ENCODE peak calls at places on chromosomes 16 and 17, in six cellular contexts. H is NB4, S is D721Med, R is adrenal gland, F is A549, E is kidney. N is an unnamed sample.

GRCh38 chr17:15169676-15170075 is 95.5 kb downstream of the PMP22 start:
- DNase-seq in H (no peak), S (no peak), R (no peak), F (no peak), E (no peak), N (no peak)

GRCh38 chr17:52159810-52160578 is 1.5 kb upstream of the CA10 start:
- DNase-seq in H (no peak), S (no peak), R (no peak), F (no peak), E (no peak), N (no peak)

GRCh38 chr16:68370921-68371651 is 60.3 kb downstream of the PRMT7 start:
- DNase-seq in H (peak), S (no peak), R (no peak), F (no peak), E (peak), N (no peak)

GRCh38 chr17:51852603-51853002 is 305.9 kb downstream of the CA10 start:
- DNase-seq in H (no peak), S (no peak), R (no peak), F (no peak), E (no peak), N (no peak)

GRCh38 chr17:4201231-4201630 is 58.2 kb downstream of the CYB5D2 start:
- DNase-seq in H (no peak), S (no peak), R (no peak), F (no peak), E (no peak), N (no peak)

GRCh38 chr17:1785925-1786324 is 24.1 kb downstream of the SERPINF1 start:
- DNase-seq in H (no peak), S (no peak), R (peak), F (no peak), E (peak), N (no peak)

GRCh38 chr17:66549731-66550207 is 247.4 kb downstream of the PRKCA start:
- DNase-seq in H (no peak), S (no peak), R (no peak), F (no peak), E (no peak), N (no peak)

GRCh38 chr17:76446449-76447231 is 6.3 kb downstream of the UBE2O start:
- DNase-seq in H (peak), S (no peak), R (peak), F (peak), E (no peak), N (no peak)

GRCh38 chr17:1989135-1989534 is 36.0 kb downstream of the RTN4RL1 start:
- DNase-seq in H (no peak), S (no peak), R (peak), F (peak), E (no peak), N (no peak)

GRCh38 chr17:75295220-75296158 is 6.3 kb upstream of the SLC25A19 start:
- DNase-seq in H (peak), S (no peak), R (peak), F (no peak), E (no peak), N (peak)

GRCh38 chr16:49356728-49357488 is 16.7 kb upstream of the C16orf78 start:
- DNase-seq in H (no peak), S (no peak), R (no peak), F (no peak), E (no peak), N (no peak)

GRCh38 chr17:74024871-74025531 is 178.5 kb upstream of the RPL38 start:
- DNase-seq in H (no peak), S (no peak), R (no peak), F (no peak), E (no peak), N (no peak)

GRCh38 chr17:62075308-62075815 is 10.3 kb upstream of the MED13 start:
- DNase-seq in H (no peak), S (no peak), R (peak), F (no peak), E (no peak), N (peak)

GRCh38 chr17:36546418-36547093 is 1.8 kb downstream of the GGNBP2 start:
- DNase-seq in H (peak), S (no peak), R (no peak), F (no peak), E (no peak), N (no peak)

GRCh38 chr16:3842994-3843393 is 37.5 kb downstream of the CREBBP start:
- DNase-seq in H (peak), S (no peak), R (no peak), F (no peak), E (no peak), N (no peak)

GRCh38 chr17:40072481-40073346 is 9.9 kb downstream of the THRA start:
- DNase-seq in H (no peak), S (no peak), R (no peak), F (no peak), E (no peak), N (no peak)

GRCh38 chr16:1309888-1310831 is 724 bp downstream of the UBE2I start:
- DNase-seq in H (peak), S (no peak), R (peak), F (no peak), E (no peak), N (no peak)

GRCh38 chr16:57284206-57284951 is at the start of gene PLLP:
- DNase-seq in H (no peak), S (peak), R (peak), F (peak), E (peak), N (peak)

GRCh38 chr17:64506576-64507417 is at the start of gene CEP95:
- DNase-seq in H (peak), S (peak), R (peak), F (no peak), E (peak), N (peak)

GRCh38 chr17:15119928-15120327 is 145.2 kb downstream of the PMP22 start:
- DNase-seq in H (no peak), S (no peak), R (no peak), F (no peak), E (no peak), N (no peak)

GRCh38 chr17:60090412-60090811 is 11.7 kb upstream of the HEATR6 start:
- DNase-seq in H (no peak), S (no peak), R (no peak), F (no peak), E (no peak), N (no peak)

GRCh38 chr16:46886764-46887523 is 2.8 kb downstream of the GPT2 start:
- DNase-seq in H (peak), S (no peak), R (no peak), F (no peak), E (no peak), N (no peak)

GRCh38 chr17:32498362-32498761 is 11.6 kb downstream of the CDK5R1 start:
- DNase-seq in H (no peak), S (no peak), R (no peak), F (no peak), E (no peak), N (no peak)

GRCh38 chr17:28335959-28336871 is 654 bp downstream of the TNFAIP1 start:
- DNase-seq in H (peak), S (peak), R (peak), F (peak), E (peak), N (peak)

GRCh38 chr16:57577691-57578224 is 35.3 kb downstream of the ADGRG5 start:
- DNase-seq in H (peak), S (no peak), R (no peak), F (no peak), E (peak), N (no peak)

GRCh38 chr17:15409721-15410247 is 57.6 kb downstream of the CDRT4 start:
- DNase-seq in H (no peak), S (no peak), R (no peak), F (no peak), E (no peak), N (no peak)

GRCh38 chr17:40540448-40540847 is 24.8 kb downstream of the CCR7 start:
- DNase-seq in H (no peak), S (no peak), R (peak), F (no peak), E (peak), N (no peak)

GRCh38 chr17:57669671-57670529 is 75.2 kb downstream of the CCDC182 start:
- DNase-seq in H (no peak), S (no peak), R (peak), F (no peak), E (no peak), N (peak)

GRCh38 chr16:24318670-24319069 is 62.5 kb downstream of the CACNG3 start:
- DNase-seq in H (no peak), S (no peak), R (no peak), F (no peak), E (no peak), N (no peak)

GRCh38 chr16:11556214-11556819 is 30.4 kb downstream of the LITAF start:
- DNase-seq in H (no peak), S (no peak), R (no peak), F (no peak), E (peak), N (no peak)

GRCh38 chr17:62895650-62896301 is 70.3 kb upstream of the TANC2 start:
- DNase-seq in H (no peak), S (no peak), R (no peak), F (no peak), E (no peak), N (no peak)

GRCh38 chr17:29048440-29049360 is 5.8 kb downstream of the PIPOX start:
- DNase-seq in H (no peak), S (no peak), R (peak), F (no peak), E (no peak), N (no peak)

GRCh38 chr17:35183332-35183731 is 10.9 kb downstream of the SLC35G3 start:
- DNase-seq in H (peak), S (no peak), R (no peak), F (no peak), E (no peak), N (no peak)

GRCh38 chr17:5045496-5045895 is 10.3 kb upstream of the SLC52A1 start:
- DNase-seq in H (no peak), S (no peak), R (no peak), F (no peak), E (no peak), N (no peak)

GRCh38 chr17:63843387-63844292 is 1.2 kb upstream of the SMARCD2 start:
- DNase-seq in H (peak), S (no peak), R (peak), F (no peak), E (peak), N (peak)

GRCh38 chr17:16910341-16910740 is 61.6 kb downstream of the TNFRSF13B start:
- DNase-seq in H (no peak), S (no peak), R (no peak), F (no peak), E (no peak), N (no peak)

GRCh38 chr17:19448341-19449268 is 37.6 kb downstream of the RNF112 start:
- DNase-seq in H (no peak), S (no peak), R (peak), F (no peak), E (no peak), N (no peak)

GRCh38 chr17:43079578-43080302 is 45.4 kb downstream of the BRCA1 start:
- DNase-seq in H (no peak), S (no peak), R (no peak), F (no peak), E (no peak), N (no peak)

GRCh38 chr17:50807014-50807413 is 28.4 kb upstream of the WFIKKN2 start:
- DNase-seq in H (no peak), S (no peak), R (no peak), F (no peak), E (no peak), N (no peak)

GRCh38 chr17:50807675-50808074 is 27.7 kb upstream of the WFIKKN2 start:
- DNase-seq in H (no peak), S (no peak), R (no peak), F (no peak), E (no peak), N (no peak)

GRCh38 chr17:50808413-50808812 is 27.0 kb upstream of the WFIKKN2 start:
- DNase-seq in H (no peak), S (no peak), R (no peak), F (no peak), E (no peak), N (no peak)

GRCh38 chr17:50805486-50805885 is 29.9 kb upstream of the WFIKKN2 start:
- DNase-seq in H (no peak), S (no peak), R (no peak), F (no peak), E (no peak), N (no peak)

DNA sequence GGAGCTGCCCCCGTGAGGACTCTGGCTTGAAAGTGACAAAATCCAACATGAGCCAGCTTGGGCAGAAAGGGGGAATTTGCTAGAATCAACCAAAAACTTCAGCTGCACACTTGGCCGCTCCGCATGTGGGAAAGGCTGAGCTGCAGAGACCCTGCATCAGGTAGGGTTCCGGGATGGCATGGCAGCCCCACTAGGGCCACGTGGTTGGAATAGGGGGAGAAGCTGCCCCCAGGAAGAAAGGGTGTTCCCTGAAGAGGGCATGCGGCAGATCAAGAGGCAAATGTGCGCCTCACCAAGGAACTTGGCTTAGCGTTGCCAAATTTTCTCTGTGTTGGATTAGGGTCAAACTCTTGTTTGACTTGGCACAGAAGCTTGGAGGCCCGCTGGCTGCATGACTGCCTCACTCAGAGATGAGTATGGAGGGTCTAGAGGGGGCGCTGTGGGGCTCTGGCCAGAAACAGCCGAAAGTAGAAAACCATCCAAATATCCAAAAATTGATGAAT is 29.2 kb upstream of the WFIKKN2 start:
- DNase-seq in H (no peak), S (no peak), R (no peak), F (no peak), E (no peak), N (no peak)
- TF ChIP-seq CTCF in H (peak), S (peak), R (no peak), F (no peak), E (no peak), N (no peak)

GRCh38 chr17:82188001-82188961 is 24.4 kb downstream of the CCDC57 start:
- DNase-seq in H (no peak), S (no peak), R (no peak), F (no peak), E (peak), N (no peak)
- TF ChIP-seq CTCF in H (no peak), S (no peak), R (no peak), F (no peak), E (no peak), N (no peak)

DNA sequence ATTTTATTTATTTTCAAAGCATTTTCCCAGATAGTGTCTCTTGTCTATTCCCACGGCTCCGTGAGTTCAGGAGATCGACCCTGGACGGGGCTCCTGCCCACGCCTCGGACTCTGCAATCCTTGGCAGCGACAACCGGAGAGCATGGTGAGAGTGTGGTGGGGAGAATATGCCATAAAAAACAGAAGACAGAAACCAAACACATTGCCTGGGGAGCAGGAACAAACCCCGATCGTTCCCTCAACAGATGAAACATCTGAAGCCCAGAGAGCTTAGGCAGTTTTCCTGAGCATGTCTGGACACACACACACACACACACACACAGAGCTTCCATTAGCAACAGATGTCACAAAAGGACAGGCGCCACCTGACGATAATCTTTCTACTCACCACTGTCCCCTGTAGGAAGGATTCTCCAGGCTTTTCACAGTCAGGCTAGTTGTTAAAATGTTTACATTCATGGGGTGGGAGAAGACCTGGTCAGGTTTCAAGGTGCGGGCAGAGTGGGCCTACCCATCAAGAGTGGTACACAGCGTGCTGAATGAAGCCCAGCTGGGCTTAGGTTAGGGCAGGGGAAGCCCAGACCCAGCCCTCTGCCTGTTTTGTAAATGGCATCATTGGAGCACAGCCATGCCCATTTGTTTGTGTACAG is 230.4 kb upstream of the TNRC6C start:
- DNase-seq in H (no peak), S (no peak), R (no peak), F (no peak), E (no peak), N (no peak)
- TF ChIP-seq CTCF in H (peak), S (peak), R (peak), F (no peak), E (no peak), N (no peak)

GRCh38 chr17:82297804-82298537 is 19.4 kb downstream of the CD7 start:
- DNase-seq in H (peak), S (no peak), R (peak), F (peak), E (peak), N (peak)
- TF ChIP-seq CTCF in H (no peak), S (no peak), R (no peak), F (peak), E (no peak), N (peak)

DNA sequence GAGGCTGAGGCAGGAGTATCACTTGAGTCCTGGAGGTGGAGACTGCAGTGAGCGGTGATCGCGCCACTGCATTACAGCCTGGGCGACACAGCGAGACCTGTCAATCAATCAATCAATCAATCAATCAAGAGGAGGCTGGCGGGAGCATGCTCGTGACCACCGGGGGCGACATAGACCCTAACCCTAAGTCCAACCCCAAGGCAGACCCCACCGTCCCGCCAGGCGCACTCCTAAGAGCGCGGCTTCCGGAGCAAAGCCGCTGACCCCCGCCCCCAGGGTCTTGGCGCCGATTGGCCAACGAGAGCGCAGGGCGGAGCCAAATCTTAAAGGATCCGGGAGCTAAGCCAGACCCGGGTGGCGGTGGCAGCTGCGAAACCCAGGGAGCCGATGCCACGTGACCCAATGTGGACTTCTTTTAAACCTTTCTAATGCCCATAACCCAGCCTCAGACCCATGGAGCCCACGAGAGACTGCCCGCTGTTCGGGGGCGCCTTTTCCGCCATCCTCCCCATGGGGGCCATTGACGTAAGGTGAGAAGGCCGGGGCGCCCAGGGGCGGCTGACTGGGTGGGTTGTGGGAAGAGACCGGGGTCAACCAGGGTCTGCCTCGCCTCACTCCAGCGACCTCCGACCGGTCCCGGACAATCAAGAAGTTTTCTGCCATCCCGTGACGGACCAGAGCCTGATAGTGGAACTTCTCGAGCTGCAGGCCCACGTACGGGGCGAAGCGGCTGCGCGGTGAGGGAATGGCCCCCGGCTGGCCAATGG is at the start of gene RANGRF:
- DNase-seq in H (peak), S (peak), R (peak), F (peak), E (peak), N (peak)
- TF ChIP-seq CTCF in H (no peak), S (no peak), R (peak), F (no peak), E (no peak), N (no peak)

DNA sequence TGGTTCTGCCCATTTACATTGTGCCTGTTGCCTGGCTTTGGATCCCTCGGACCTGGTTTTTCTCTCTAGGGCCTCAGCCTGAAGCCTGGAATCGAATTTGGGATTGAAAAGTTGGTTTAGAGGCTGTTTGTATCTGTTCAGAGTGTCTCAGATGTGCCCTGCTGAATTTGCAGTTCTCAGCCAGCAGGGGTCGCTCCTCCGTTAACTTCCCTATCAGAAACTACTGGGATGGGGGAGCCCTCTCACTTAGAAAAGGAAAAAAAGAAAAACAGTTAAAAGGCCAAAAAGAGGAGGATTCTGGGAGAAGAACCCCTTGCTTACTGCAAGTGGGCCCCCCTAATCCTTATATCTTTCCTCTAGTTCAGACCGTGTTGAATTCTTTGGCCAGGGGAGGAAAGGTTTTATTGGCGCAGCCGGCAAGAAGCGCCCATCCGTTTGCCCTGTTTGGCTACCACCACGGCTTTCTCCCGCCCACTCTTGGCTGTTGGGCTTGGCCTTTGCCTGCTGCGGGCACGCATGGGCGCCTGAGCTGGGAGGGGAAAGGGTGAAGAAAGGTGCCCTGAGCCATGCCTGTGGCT is 8.7 kb downstream of the FZD2 start:
- DNase-seq in H (no peak), S (no peak), R (no peak), F (no peak), E (no peak), N (no peak)
- TF ChIP-seq CTCF in H (peak), S (no peak), R (no peak), F (peak), E (no peak), N (peak)

GRCh38 chr17:14061666-14062560 is 7.4 kb upstream of the COX10 start:
- DNase-seq in H (no peak), S (no peak), R (peak), F (no peak), E (no peak), N (no peak)
- TF ChIP-seq CTCF in H (no peak), S (no peak), R (no peak), F (no peak), E (no peak), N (no peak)

N was measured in GM13977.